ENCODE peak calls at places on chromosome 20, in six cellular contexts. T is Caki2; L is HFF-Myc; C is T1000; K is nephron progenitor cell; S is activated naive CD4-positive, alpha-beta T cell treated with Interleukin-2 at 50 U/mL for 16 hours. E is an unnamed sample.
A peak's percentile ranks its signal among the peaks of the same experiment; 100 is the strongest.

GRCh38 chr20:44465001-44465560 is 10.6 kb upstream of the TTPAL start:
- DNase-seq in T (no peak), L (no peak), C (no peak), K (no peak), S (no peak), E (no peak)

GRCh38 chr20:23114018-23114417 is 27.9 kb upstream of the CD93 start:
- DNase-seq in T (no peak), L (no peak), C (no peak), K (no peak), S (no peak), E (no peak)

GRCh38 chr20:45183084-45183483 is 8.4 kb downstream of the PI3 start:
- DNase-seq in T (no peak), L (no peak), C (no peak), K (no peak), S (no peak), E (no peak)

GRCh38 chr20:34559311-34560140 is 1.0 kb downstream of the MAP1LC3A start:
- DNase-seq in T (no peak), L (no peak), C (no peak), K (peak; percentile 28), S (no peak), E (no peak)

GRCh38 chr20:3168079-3168828 is 5.1 kb downstream of the LZTS3 start:
- DNase-seq in T (no peak), L (no peak), C (no peak), K (peak; percentile 39), S (no peak), E (peak; percentile 37)

GRCh38 chr20:60630609-60631008 is 621.5 kb upstream of the CDH4 start:
- DNase-seq in T (no peak), L (no peak), C (no peak), K (no peak), S (no peak), E (no peak)

GRCh38 chr20:3775457-3775856 is 5.8 kb downstream of the SPEF1 start:
- DNase-seq in T (no peak), L (no peak), C (no peak), K (no peak), S (no peak), E (no peak)

GRCh38 chr20:38032585-38033329 is 499 bp downstream of the TTI1 start:
- DNase-seq in T (no peak), L (no peak), C (no peak), K (no peak), S (no peak), E (peak; percentile 34)

GRCh38 chr20:34522969-34523871 is 7.0 kb downstream of the DYNLRB1 start:
- DNase-seq in T (peak; percentile 75), L (no peak), C (no peak), K (peak; percentile 63), S (peak; percentile 58), E (peak; percentile 96)

GRCh38 chr20:35490736-35491181 is 35.4 kb downstream of the CEP250 start:
- DNase-seq in T (no peak), L (no peak), C (no peak), K (no peak), S (peak; percentile 58), E (no peak)

GRCh38 chr20:38211200-38212097 is 46.4 kb upstream of the TGM2 start:
- DNase-seq in T (no peak), L (no peak), C (no peak), K (no peak), S (no peak), E (no peak)

GRCh38 chr20:9478801-9479200 is 35.6 kb upstream of the LAMP5 start:
- DNase-seq in T (no peak), L (no peak), C (no peak), K (no peak), S (no peak), E (no peak)

GRCh38 chr20:59145926-59146800 is 17.5 kb upstream of the ZNF831 start:
- DNase-seq in T (no peak), L (no peak), C (no peak), K (no peak), S (peak; percentile 79), E (no peak)

GRCh38 chr20:49603209-49603627 is 35.3 kb upstream of the PTGIS start:
- DNase-seq in T (no peak), L (no peak), C (no peak), K (no peak), S (no peak), E (peak; percentile 68)

GRCh38 chr20:63519765-63520593 is 586 bp upstream of the PPDPF start:
- DNase-seq in T (peak; percentile 72), L (no peak), C (no peak), K (peak; percentile 76), S (peak; percentile 67), E (no peak)

GRCh38 chr20:2276015-2276414 is 19.8 kb upstream of the TGM3 start:
- DNase-seq in T (no peak), L (no peak), C (no peak), K (no peak), S (no peak), E (no peak)

GRCh38 chr20:58402305-58402704 is 13.3 kb downstream of the VAPB start:
- DNase-seq in T (no peak), L (no peak), C (no peak), K (no peak), S (no peak), E (no peak)

GRCh38 chr20:25745738-25746137 is 49.1 kb upstream of the ZNF337 start:
- DNase-seq in T (no peak), L (no peak), C (no peak), K (no peak), S (no peak), E (no peak)

GRCh38 chr20:32567384-32568178 is 17.6 kb downstream of the NOL4L start:
- DNase-seq in T (no peak), L (no peak), C (no peak), K (no peak), S (no peak), E (no peak)

GRCh38 chr20:44166477-44166876 is 20.5 kb downstream of the JPH2 start:
- DNase-seq in T (no peak), L (no peak), C (peak; percentile 57), K (no peak), S (no peak), E (no peak)

GRCh38 chr20:62730481-62730880 is 21.8 kb downstream of the NTSR1 start:
- DNase-seq in T (no peak), L (no peak), C (no peak), K (no peak), S (no peak), E (no peak)

GRCh38 chr20:2146080-2146867 is 44.6 kb downstream of the STK35 start:
- DNase-seq in T (no peak), L (no peak), C (no peak), K (no peak), S (no peak), E (no peak)

GRCh38 chr20:728022-728944 is 40.0 kb downstream of the SLC52A3 start:
- DNase-seq in T (peak; percentile 81), L (no peak), C (no peak), K (peak; percentile 93), S (peak; percentile 51), E (peak; percentile 23)

GRCh38 chr20:45629496-45630100 is at the start of gene WFDC10A:
- DNase-seq in T (peak; percentile 67), L (peak; percentile 19), C (no peak), K (peak; percentile 50), S (peak; percentile 4), E (peak; percentile 94)

GRCh38 chr20:59016795-59017492 is 2.3 kb upstream of the TUBB1 start:
- DNase-seq in T (no peak), L (no peak), C (no peak), K (no peak), S (peak; percentile 20), E (no peak)

GRCh38 chr20:36866681-36867485 is 9.1 kb upstream of the TLDC2 start:
- DNase-seq in T (peak; percentile 85), L (no peak), C (no peak), K (no peak), S (no peak), E (no peak)

GRCh38 chr20:37897008-37897548 is 5.8 kb upstream of the VSTM2L start:
- DNase-seq in T (no peak), L (no peak), C (no peak), K (peak; percentile 48), S (no peak), E (no peak)

GRCh38 chr20:8223096-8223870 is 91.2 kb downstream of the PLCB1 start:
- DNase-seq in T (no peak), L (peak; percentile 60), C (no peak), K (no peak), S (no peak), E (no peak)

GRCh38 chr20:13261460-13262301 is 40.6 kb downstream of the ISM1 start:
- DNase-seq in T (peak; percentile 56), L (no peak), C (peak; percentile 28), K (peak; percentile 67), S (peak; percentile 69), E (peak; percentile 75)

GRCh38 chr20:6231551-6231950 is 108.7 kb upstream of the FERMT1 start:
- DNase-seq in T (no peak), L (no peak), C (no peak), K (no peak), S (no peak), E (no peak)

GRCh38 chr20:35886537-35886936 is 67.8 kb downstream of the SCAND1 start:
- DNase-seq in T (no peak), L (no peak), C (no peak), K (no peak), S (no peak), E (no peak)

GRCh38 chr20:10447028-10447427 is 11.9 kb downstream of the SLX4IP start:
- DNase-seq in T (peak; percentile 47), L (peak; percentile 30), C (no peak), K (no peak), S (peak; percentile 58), E (peak; percentile 74)